ENCODE peak calls at places on chromosome 7, in seven cellular contexts. One of them, this sample, is unnamed.

GRCh38 chr7:116521046-116521664 is 3.7 kb upstream of the CAV1 start:
- DNase-seq in heart left ventricle: no peak
- DNase-seq in neuronal stem cell: no peak
- DNase-seq in aorta: no peak
- DNase-seq in PC-3: peak
- DNase-seq in prostate gland: no peak
- DNase-seq in A549: no peak
- DNase-seq in this sample: no peak

GRCh38 chr7:5586279-5586962 is 162.8 kb upstream of the TNRC18 start:
- DNase-seq in heart left ventricle: no peak
- DNase-seq in PC-3: peak
- DNase-seq in prostate gland: peak
- DNase-seq in A549: no peak
- DNase-seq in aorta: no peak
- DNase-seq in neuronal stem cell: no peak
- DNase-seq in this sample: no peak

GRCh38 chr7:35831208-35831607 is 30.4 kb downstream of the SEPTIN7 start:
- DNase-seq in PC-3: no peak
- DNase-seq in heart left ventricle: no peak
- DNase-seq in aorta: no peak
- DNase-seq in neuronal stem cell: peak
- DNase-seq in prostate gland: no peak
- DNase-seq in A549: no peak
- DNase-seq in this sample: no peak

GRCh38 chr7:135179321-135179925 is 8.9 kb upstream of the CYREN start:
- DNase-seq in A549: no peak
- DNase-seq in prostate gland: no peak
- DNase-seq in heart left ventricle: no peak
- DNase-seq in neuronal stem cell: no peak
- DNase-seq in aorta: no peak
- DNase-seq in PC-3: no peak
- DNase-seq in this sample: peak

GRCh38 chr7:74233655-74234280 is 20.4 kb downstream of the RFC2 start:
- DNase-seq in neuronal stem cell: no peak
- DNase-seq in A549: no peak
- DNase-seq in prostate gland: no peak
- DNase-seq in PC-3: no peak
- DNase-seq in aorta: no peak
- DNase-seq in heart left ventricle: no peak
- DNase-seq in this sample: no peak

GRCh38 chr7:7554021-7554432 is 12.7 kb upstream of the MIOS start:
- DNase-seq in PC-3: peak
- DNase-seq in A549: no peak
- DNase-seq in neuronal stem cell: no peak
- DNase-seq in aorta: no peak
- DNase-seq in heart left ventricle: no peak
- DNase-seq in prostate gland: no peak
- DNase-seq in this sample: no peak

GRCh38 chr7:11835260-11835659 is 3.3 kb upstream of the THSD7A start:
- DNase-seq in A549: no peak
- DNase-seq in PC-3: peak
- DNase-seq in heart left ventricle: no peak
- DNase-seq in prostate gland: no peak
- DNase-seq in aorta: no peak
- DNase-seq in neuronal stem cell: no peak
- DNase-seq in this sample: no peak

GRCh38 chr7:143172354-143172753 is 10.9 kb upstream of the TAS2R39 start:
- DNase-seq in prostate gland: peak
- DNase-seq in neuronal stem cell: no peak
- DNase-seq in aorta: peak
- DNase-seq in A549: peak
- DNase-seq in heart left ventricle: no peak
- DNase-seq in PC-3: peak
- DNase-seq in this sample: peak

GRCh38 chr7:43534110-43534509 is 48.8 kb upstream of the STK17A start:
- DNase-seq in aorta: no peak
- DNase-seq in heart left ventricle: no peak
- DNase-seq in neuronal stem cell: no peak
- DNase-seq in PC-3: no peak
- DNase-seq in prostate gland: no peak
- DNase-seq in A549: no peak
- DNase-seq in this sample: no peak

GRCh38 chr7:119197172-119197871 is 972.8 kb downstream of the ANKRD7 start:
- DNase-seq in aorta: no peak
- DNase-seq in PC-3: no peak
- DNase-seq in neuronal stem cell: no peak
- DNase-seq in A549: no peak
- DNase-seq in prostate gland: no peak
- DNase-seq in heart left ventricle: no peak
- DNase-seq in this sample: no peak

GRCh38 chr7:76428868-76429805 is 4.4 kb downstream of the ZP3 start:
- DNase-seq in neuronal stem cell: no peak
- DNase-seq in A549: no peak
- DNase-seq in prostate gland: no peak
- DNase-seq in heart left ventricle: no peak
- DNase-seq in aorta: peak
- DNase-seq in PC-3: no peak
- DNase-seq in this sample: peak

GRCh38 chr7:46752881-46753366 is 829.0 kb downstream of the TNS3 start:
- DNase-seq in prostate gland: no peak
- DNase-seq in aorta: no peak
- DNase-seq in neuronal stem cell: no peak
- DNase-seq in heart left ventricle: no peak
- DNase-seq in PC-3: peak
- DNase-seq in A549: peak
- DNase-seq in this sample: no peak

DNA sequence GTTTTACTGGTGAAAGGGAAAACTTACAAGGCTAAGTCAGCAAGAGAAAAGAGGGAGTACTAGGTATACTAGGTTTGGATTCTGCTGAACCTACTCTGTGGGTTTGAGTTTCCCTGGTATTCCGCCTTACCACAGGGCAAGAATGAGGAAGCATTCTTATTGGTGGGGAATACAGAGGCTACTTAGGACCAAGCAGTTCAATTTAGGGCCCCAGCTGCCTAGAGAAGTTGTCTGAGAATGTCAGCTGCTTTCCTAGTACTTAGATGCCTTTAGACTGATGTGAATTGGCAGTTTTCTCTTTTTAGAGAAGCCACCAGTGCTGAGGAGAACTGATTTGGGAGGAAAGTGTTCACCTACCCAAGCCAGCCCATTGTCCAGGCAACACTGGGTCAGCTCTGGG is 409.0 kb upstream of the LRGUK start:
- DNase-seq in prostate gland: no peak
- DNase-seq in aorta: no peak
- DNase-seq in neuronal stem cell: no peak
- DNase-seq in A549: no peak
- DNase-seq in PC-3: no peak
- DNase-seq in heart left ventricle: no peak
- DNase-seq in this sample: no peak
- H3K27ac ChIP-seq in prostate gland: no peak
- H3K27ac ChIP-seq in aorta: no peak
- H3K27ac ChIP-seq in neuronal stem cell: no peak
- H3K27ac ChIP-seq in A549: no peak
- H3K27ac ChIP-seq in PC-3: no peak
- H3K27ac ChIP-seq in heart left ventricle: no peak
- H3K27ac ChIP-seq in this sample: no peak

GRCh38 chr7:151716339-151716722 is 160.6 kb downstream of the PRKAG2 start:
- DNase-seq in prostate gland: no peak
- DNase-seq in PC-3: no peak
- DNase-seq in neuronal stem cell: no peak
- DNase-seq in heart left ventricle: no peak
- DNase-seq in A549: no peak
- DNase-seq in aorta: no peak
- DNase-seq in this sample: peak
- H3K27ac ChIP-seq in prostate gland: no peak
- H3K27ac ChIP-seq in PC-3: no peak
- H3K27ac ChIP-seq in neuronal stem cell: no peak
- H3K27ac ChIP-seq in heart left ventricle: peak
- H3K27ac ChIP-seq in A549: peak
- H3K27ac ChIP-seq in aorta: no peak
- H3K27ac ChIP-seq in this sample: no peak

GRCh38 chr7:107203607-107204006 is 34.8 kb downstream of the HBP1 start:
- DNase-seq in aorta: no peak
- DNase-seq in neuronal stem cell: no peak
- DNase-seq in heart left ventricle: no peak
- DNase-seq in prostate gland: no peak
- DNase-seq in A549: no peak
- DNase-seq in PC-3: no peak
- DNase-seq in this sample: no peak

GRCh38 chr7:107206136-107206535 is 37.3 kb downstream of the HBP1 start:
- DNase-seq in prostate gland: no peak
- DNase-seq in A549: no peak
- DNase-seq in PC-3: no peak
- DNase-seq in aorta: no peak
- DNase-seq in heart left ventricle: no peak
- DNase-seq in neuronal stem cell: no peak
- DNase-seq in this sample: no peak

GRCh38 chr7:107196834-107197610 is 28.2 kb downstream of the HBP1 start:
- DNase-seq in prostate gland: no peak
- DNase-seq in neuronal stem cell: no peak
- DNase-seq in PC-3: peak
- DNase-seq in A549: no peak
- DNase-seq in aorta: no peak
- DNase-seq in heart left ventricle: no peak
- DNase-seq in this sample: no peak

GRCh38 chr7:107206706-107207105 is 37.9 kb downstream of the HBP1 start:
- DNase-seq in A549: no peak
- DNase-seq in heart left ventricle: no peak
- DNase-seq in PC-3: no peak
- DNase-seq in neuronal stem cell: no peak
- DNase-seq in prostate gland: no peak
- DNase-seq in aorta: no peak
- DNase-seq in this sample: no peak

DNA sequence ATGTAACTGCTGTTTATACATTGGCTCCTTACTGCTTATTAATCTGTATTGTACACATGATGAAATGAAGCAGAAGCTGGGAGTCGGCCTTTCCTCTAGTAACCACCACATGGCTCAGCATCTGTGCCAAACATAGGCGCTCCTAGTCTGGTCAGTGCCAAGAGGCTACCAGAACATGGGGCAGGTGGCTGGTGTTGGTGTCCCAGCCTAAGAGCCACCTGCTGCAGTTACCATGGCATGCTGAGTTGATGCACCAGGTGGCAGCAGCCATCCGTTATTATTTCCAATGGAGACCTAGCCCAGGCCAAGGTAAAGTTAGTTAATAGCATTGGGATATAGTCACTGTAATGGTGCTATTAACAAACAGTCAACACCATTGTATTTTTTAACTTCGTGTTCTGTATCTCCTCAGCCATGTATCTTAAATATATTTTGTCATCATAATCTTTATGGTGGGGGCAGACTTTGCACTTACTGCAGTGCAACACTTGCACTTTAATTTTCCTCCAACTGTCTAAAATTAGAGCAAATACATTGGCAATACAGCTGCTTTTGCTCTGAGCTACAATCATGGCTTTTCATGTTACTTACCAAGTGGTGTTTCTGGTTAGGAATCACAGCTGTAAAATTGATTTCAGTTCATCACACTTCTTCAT is 33.1 kb downstream of the HBP1 start:
- DNase-seq in heart left ventricle: peak
- DNase-seq in aorta: no peak
- DNase-seq in neuronal stem cell: peak
- DNase-seq in prostate gland: peak
- DNase-seq in PC-3: peak
- DNase-seq in A549: peak
- DNase-seq in this sample: peak
- H3K27ac ChIP-seq in heart left ventricle: peak
- H3K27ac ChIP-seq in aorta: no peak
- H3K27ac ChIP-seq in neuronal stem cell: no peak
- H3K27ac ChIP-seq in prostate gland: no peak
- H3K27ac ChIP-seq in PC-3: no peak
- H3K27ac ChIP-seq in A549: no peak
- H3K27ac ChIP-seq in this sample: no peak

GRCh38 chr7:13198741-13199140 is 511.3 kb downstream of the ARL4A start:
- DNase-seq in A549: no peak
- DNase-seq in neuronal stem cell: no peak
- DNase-seq in aorta: no peak
- DNase-seq in PC-3: peak
- DNase-seq in heart left ventricle: no peak
- DNase-seq in prostate gland: no peak
- DNase-seq in this sample: no peak
- H3K27ac ChIP-seq in A549: no peak
- H3K27ac ChIP-seq in neuronal stem cell: no peak
- H3K27ac ChIP-seq in aorta: no peak
- H3K27ac ChIP-seq in PC-3: no peak
- H3K27ac ChIP-seq in heart left ventricle: no peak
- H3K27ac ChIP-seq in prostate gland: no peak
- H3K27ac ChIP-seq in this sample: no peak

GRCh38 chr7:30206942-30207341 is 72.2 kb downstream of the MTURN start:
- DNase-seq in aorta: no peak
- DNase-seq in A549: no peak
- DNase-seq in prostate gland: no peak
- DNase-seq in neuronal stem cell: no peak
- DNase-seq in PC-3: no peak
- DNase-seq in heart left ventricle: no peak
- DNase-seq in this sample: no peak

GRCh38 chr7:30207376-30207775 is 72.6 kb downstream of the MTURN start:
- DNase-seq in heart left ventricle: no peak
- DNase-seq in neuronal stem cell: no peak
- DNase-seq in A549: no peak
- DNase-seq in prostate gland: no peak
- DNase-seq in PC-3: no peak
- DNase-seq in aorta: no peak
- DNase-seq in this sample: no peak

GRCh38 chr7:30202671-30203070 is 67.9 kb downstream of the MTURN start:
- DNase-seq in heart left ventricle: no peak
- DNase-seq in prostate gland: no peak
- DNase-seq in PC-3: no peak
- DNase-seq in neuronal stem cell: no peak
- DNase-seq in aorta: no peak
- DNase-seq in A549: no peak
- DNase-seq in this sample: no peak

GRCh38 chr7:30209951-30210350 is 74.4 kb upstream of the ZNRF2 start:
- DNase-seq in aorta: no peak
- DNase-seq in heart left ventricle: no peak
- DNase-seq in neuronal stem cell: no peak
- DNase-seq in PC-3: no peak
- DNase-seq in A549: no peak
- DNase-seq in prostate gland: no peak
- DNase-seq in this sample: no peak

DNA sequence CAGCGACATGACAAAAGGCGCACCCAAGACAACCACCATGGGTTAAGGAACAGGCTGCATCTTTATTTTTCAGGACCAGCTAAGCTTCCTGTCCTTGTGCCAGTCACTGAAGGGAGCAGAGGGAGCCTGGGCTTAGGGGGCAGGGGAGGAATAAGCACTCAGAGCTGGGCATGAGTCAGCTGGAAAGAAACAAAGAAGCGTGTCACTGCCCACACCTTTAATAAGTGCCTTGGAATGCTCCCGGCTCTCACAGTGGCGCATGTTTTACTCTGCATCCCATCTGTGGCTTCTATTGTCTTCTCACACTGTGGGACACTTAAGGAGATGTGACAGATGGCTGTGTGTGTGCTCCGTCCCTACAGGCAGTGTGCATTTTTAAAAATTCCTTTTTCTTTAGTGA is 71.7 kb downstream of the MTURN start:
- DNase-seq in neuronal stem cell: peak
- DNase-seq in aorta: no peak
- DNase-seq in A549: peak
- DNase-seq in heart left ventricle: no peak
- DNase-seq in PC-3: peak
- DNase-seq in prostate gland: no peak
- DNase-seq in this sample: no peak
- H3K27ac ChIP-seq in neuronal stem cell: no peak
- H3K27ac ChIP-seq in aorta: no peak
- H3K27ac ChIP-seq in A549: no peak
- H3K27ac ChIP-seq in heart left ventricle: no peak
- H3K27ac ChIP-seq in PC-3: no peak
- H3K27ac ChIP-seq in prostate gland: no peak
- H3K27ac ChIP-seq in this sample: no peak

GRCh38 chr7:2527505-2528464 is 8.2 kb downstream of the LFNG start:
- DNase-seq in A549: peak
- DNase-seq in neuronal stem cell: no peak
- DNase-seq in aorta: no peak
- DNase-seq in PC-3: peak
- DNase-seq in prostate gland: peak
- DNase-seq in heart left ventricle: no peak
- DNase-seq in this sample: peak
- H3K27ac ChIP-seq in A549: peak
- H3K27ac ChIP-seq in neuronal stem cell: peak
- H3K27ac ChIP-seq in aorta: no peak
- H3K27ac ChIP-seq in PC-3: peak
- H3K27ac ChIP-seq in prostate gland: peak
- H3K27ac ChIP-seq in heart left ventricle: no peak
- H3K27ac ChIP-seq in this sample: peak

This sample was measured in body of pancreas.